ENCODE peak calls at places on chromosomes 6 and 20, in ten cellular contexts. J, Z, G, W, Y, Q, N, O, H and T are unnamed samples.

GRCh38 chr6:143536866-143537691 is 25.6 kb upstream of the FUCA2 start:
- DNase-seq in J (peak; percentile 81), Z (peak; percentile 41), G (peak; percentile 54), W (peak; percentile 44), Y (peak; percentile 47), Q (peak; percentile 67), N (peak; percentile 63), O (peak; percentile 84), H (peak; percentile 47), T (peak; percentile 83)

GRCh38 chr6:68892432-68892831 is 257.4 kb downstream of the ADGRB3 start:
- DNase-seq in J (no peak), Z (no peak), G (no peak), W (no peak), Y (no peak), Q (no peak), N (no peak), O (no peak), H (no peak), T (no peak)

GRCh38 chr6:103570431-103570830 is 1289.3 kb downstream of the HACE1 start:
- DNase-seq in J (no peak), Z (no peak), G (no peak), W (no peak), Y (no peak), Q (no peak), N (no peak), O (no peak), H (no peak), T (no peak)

GRCh38 chr6:159252955-159253508 is 83.8 kb downstream of the FNDC1 start:
- DNase-seq in J (peak; percentile 58), Z (peak; percentile 33), G (peak; percentile 81), W (peak; percentile 32), Y (peak; percentile 94), Q (peak; percentile 67), N (peak; percentile 45), O (no peak), H (peak; percentile 51), T (peak; percentile 68)

GRCh38 chr20:31602779-31603441 is 2.2 kb upstream of the ID1 start:
- DNase-seq in J (peak; percentile 94), Z (peak; percentile 72), G (peak; percentile 93), W (no peak), Y (peak; percentile 86), Q (no peak), N (peak; percentile 89), O (no peak), H (no peak), T (no peak)

GRCh38 chr6:162260024-162260423 is 467.5 kb downstream of the PRKN start:
- DNase-seq in J (no peak), Z (no peak), G (no peak), W (no peak), Y (no peak), Q (no peak), N (no peak), O (no peak), H (no peak), T (no peak)

GRCh38 chr20:3934628-3935027 is 45.4 kb downstream of the PANK2 start:
- DNase-seq in J (peak; percentile 47), Z (no peak), G (no peak), W (no peak), Y (no peak), Q (no peak), N (peak; percentile 43), O (no peak), H (no peak), T (no peak)

GRCh38 chr6:1596088-1596852 is 13.4 kb upstream of the FOXC1 start:
- DNase-seq in J (peak; percentile 62), Z (no peak), G (no peak), W (no peak), Y (peak; percentile 43), Q (peak; percentile 79), N (peak; percentile 45), O (peak; percentile 56), H (no peak), T (peak; percentile 80)

GRCh38 chr6:56798163-56798562 is 155.5 kb upstream of the DST start:
- DNase-seq in J (peak; percentile 86), Z (no peak), G (peak; percentile 67), W (no peak), Y (no peak), Q (no peak), N (peak; percentile 90), O (no peak), H (no peak), T (no peak)

GRCh38 chr6:22766979-22767378 is 197.6 kb downstream of the HDGFL1 start:
- DNase-seq in J (no peak), Z (no peak), G (peak; percentile 44), W (no peak), Y (peak; percentile 38), Q (no peak), N (no peak), O (no peak), H (no peak), T (no peak)

GRCh38 chr6:144749263-144749662 is 464.1 kb downstream of the UTRN start:
- DNase-seq in J (no peak), Z (no peak), G (no peak), W (no peak), Y (no peak), Q (no peak), N (no peak), O (no peak), H (no peak), T (no peak)

GRCh38 chr20:64044484-64045247 is 4.8 kb downstream of the SOX18 start:
- DNase-seq in J (peak; percentile 84), Z (peak; percentile 29), G (peak; percentile 50), W (no peak), Y (peak; percentile 60), Q (no peak), N (peak; percentile 37), O (no peak), H (no peak), T (no peak)

GRCh38 chr20:24027229-24027628 is 38.6 kb upstream of the GGTLC1 start:
- DNase-seq in J (peak; percentile 4), Z (no peak), G (no peak), W (no peak), Y (no peak), Q (no peak), N (no peak), O (peak; percentile 43), H (no peak), T (no peak)

GRCh38 chr6:35599761-35600658 is 87.3 kb upstream of the TULP1 start:
- DNase-seq in J (peak; percentile 35), Z (no peak), G (peak; percentile 24), W (no peak), Y (no peak), Q (no peak), N (peak; percentile 48), O (no peak), H (no peak), T (no peak)
- H3K9ac ChIP-seq in J (no peak overlapping the region), Z (no peak overlapping the region), G (no peak overlapping the region), W (no peak overlapping the region), Y (peak overlapping the region; percentile 98), Q (no peak overlapping the region), N (no peak overlapping the region), O (no peak overlapping the region), H (no peak overlapping the region), T (no peak overlapping the region)

DNA sequence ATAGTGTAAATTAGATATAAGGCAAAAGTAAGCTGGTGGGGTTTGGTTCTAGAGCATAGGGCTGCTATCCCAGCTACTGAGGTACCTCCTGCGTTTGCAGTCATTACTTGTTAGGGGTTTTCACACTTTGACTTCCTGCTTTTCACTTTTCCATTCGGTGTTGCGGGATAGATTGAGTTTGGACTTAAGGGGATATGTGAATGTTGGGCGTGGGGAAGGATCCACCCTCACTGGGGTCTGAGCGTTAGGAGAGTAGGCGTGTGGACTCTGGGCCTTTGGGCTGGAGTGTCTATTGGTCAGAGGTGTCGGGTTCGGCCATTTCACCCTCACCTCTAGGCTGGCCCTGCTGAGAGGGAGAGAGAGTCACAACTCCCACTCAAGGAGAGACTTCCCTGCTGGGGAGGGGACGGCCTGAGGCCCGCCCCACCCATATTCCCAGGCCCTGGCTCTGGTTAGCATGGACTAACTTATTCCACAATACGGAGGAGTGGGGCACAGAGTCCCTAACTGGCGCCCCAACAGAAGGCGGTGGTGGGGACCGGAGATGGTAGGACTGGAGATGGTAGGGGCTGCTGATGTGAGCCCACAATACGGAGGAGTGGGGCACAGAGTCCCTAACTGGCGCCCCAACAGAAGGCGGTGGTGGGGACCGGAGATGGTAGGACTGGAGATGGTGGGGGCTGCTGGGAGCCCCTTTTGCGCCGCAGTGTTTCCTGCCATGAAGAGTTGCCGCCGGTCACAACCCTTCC is 1.6 kb upstream of the PTPRA start:
- DNase-seq in J (no peak), Z (no peak), G (no peak), W (no peak), Y (no peak), Q (no peak), N (no peak), O (no peak), H (no peak), T (peak; percentile 8)
- H3K9ac ChIP-seq in J (peak overlapping the region; percentile 86), Z (no peak overlapping the region), G (no peak overlapping the region), W (peak overlapping the region; percentile 78), Y (no peak overlapping the region), Q (no peak overlapping the region), N (no peak overlapping the region), O (no peak overlapping the region), H (peak overlapping the region; percentile 87), T (no peak overlapping the region)

GRCh38 chr20:25686081-25687077 is 10.3 kb downstream of the ZNF337 start:
- DNase-seq in J (no peak), Z (no peak), G (no peak), W (no peak), Y (no peak), Q (no peak), N (no peak), O (no peak), H (no peak), T (no peak)

GRCh38 chr20:25683050-25683449 is 13.6 kb downstream of the ZNF337 start:
- DNase-seq in J (no peak), Z (no peak), G (no peak), W (no peak), Y (no peak), Q (no peak), N (no peak), O (no peak), H (no peak), T (no peak)

DNA sequence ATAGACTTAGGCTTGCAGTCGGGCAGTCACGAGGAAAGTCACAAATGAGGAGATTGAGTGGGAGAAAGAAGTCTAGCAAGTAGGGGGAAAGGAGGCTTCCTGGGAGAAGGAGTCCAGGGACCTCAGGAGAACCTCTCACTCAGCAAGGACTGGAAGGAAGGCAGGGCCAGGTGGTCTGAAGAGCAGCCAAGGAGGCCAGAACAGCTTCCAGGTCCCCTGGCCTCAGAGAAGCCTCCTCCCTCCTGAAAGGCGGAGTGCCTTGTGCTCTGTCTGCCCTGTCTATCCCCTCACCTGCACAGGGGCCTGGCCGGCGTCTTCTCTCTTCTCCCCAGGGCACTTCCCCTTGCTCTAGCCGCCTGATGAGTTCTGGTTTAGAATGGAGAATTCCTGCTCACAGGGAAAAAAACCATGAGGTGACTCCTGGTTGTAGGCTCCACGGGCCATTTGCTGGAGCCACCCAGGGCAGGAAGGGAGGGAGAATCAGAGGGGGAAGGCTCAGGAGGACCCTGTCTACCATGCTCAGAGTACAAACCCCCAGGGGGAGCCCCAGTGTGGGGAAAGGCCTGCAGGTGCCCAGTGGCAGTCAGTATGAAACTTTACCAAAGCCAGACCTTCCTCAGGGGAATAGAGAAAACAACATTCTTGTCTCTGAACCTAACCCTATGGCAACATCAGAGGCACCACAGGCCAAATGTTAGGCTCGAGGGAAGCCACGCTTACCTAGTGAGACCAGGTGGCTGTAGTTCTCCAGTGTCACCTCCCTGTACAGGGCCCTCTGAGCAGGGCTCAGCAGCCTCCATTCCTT is 11.2 kb downstream of the ZNF337 start:
- DNase-seq in J (no peak), Z (no peak), G (no peak), W (no peak), Y (no peak), Q (no peak), N (no peak), O (no peak), H (no peak), T (no peak)
- H3K9ac ChIP-seq in J (no peak overlapping the region), Z (no peak overlapping the region), G (no peak overlapping the region), W (no peak overlapping the region), Y (no peak overlapping the region), Q (no peak overlapping the region), N (no peak overlapping the region), O (no peak overlapping the region), H (no peak overlapping the region), T (no peak overlapping the region)

GRCh38 chr6:37684801-37685200 is 12.9 kb downstream of the MDGA1 start:
- DNase-seq in J (peak; percentile 38), Z (no peak), G (no peak), W (no peak), Y (no peak), Q (no peak), N (no peak), O (no peak), H (no peak), T (no peak)
- H3K9ac ChIP-seq in J (no peak overlapping the region), Z (no peak overlapping the region), G (no peak overlapping the region), W (no peak overlapping the region), Y (no peak overlapping the region), Q (no peak overlapping the region), N (no peak overlapping the region), O (no peak overlapping the region), H (no peak overlapping the region), T (no peak overlapping the region)